ENCODE peak calls at places on chromosomes 12 and 14, in eight cellular contexts. N is SJSA1, Q is cardiac muscle cell, C is A549, S is tibial nerve, K is PC-3, B is neural progenitor cell, V is DND-41. F is an unnamed sample. For H3K4me1, the result is how much of the 10 kb centered on the place peaks cover.

GRCh38 chr14:59282366-59282765 is 93.9 kb downstream of the DAAM1 start:
- DNase-seq in N (no peak), Q (peak), C (no peak), S (no peak), K (peak), B (no peak), V (no peak), F (no peak)

GRCh38 chr12:12079291-12079690 is 8.6 kb downstream of the BCL2L14 start:
- DNase-seq in N (no peak), Q (peak), C (no peak), S (no peak), K (no peak), B (no peak), V (no peak), F (no peak)

GRCh38 chr14:92780444-92780843 is 13.7 kb upstream of the GOLGA5 start:
- DNase-seq in N (no peak), Q (peak), C (no peak), S (no peak), K (peak), B (no peak), V (no peak), F (no peak)

GRCh38 chr12:111429760-111430417 is 24.2 kb downstream of the SH2B3 start:
- DNase-seq in N (no peak), Q (no peak), C (no peak), S (no peak), K (no peak), B (no peak), V (peak), F (no peak)

GRCh38 chr14:51236314-51236713 is 3.7 kb upstream of the TMX1 start:
- DNase-seq in N (no peak), Q (peak), C (no peak), S (no peak), K (peak), B (no peak), V (no peak), F (no peak)

GRCh38 chr12:32115404-32116104 is 8.9 kb downstream of the BICD1 start:
- DNase-seq in N (peak), Q (peak), C (peak), S (peak), K (peak), B (no peak), V (no peak), F (peak)

GRCh38 chr12:7935464-7935772 is 569 bp downstream of the SLC2A3 start:
- DNase-seq in N (no peak), Q (peak), C (no peak), S (no peak), K (no peak), B (peak), V (no peak), F (no peak)

GRCh38 chr12:54398218-54398617 is 13.7 kb upstream of the ZNF385A start:
- DNase-seq in N (no peak), Q (no peak), C (no peak), S (no peak), K (no peak), B (no peak), V (no peak), F (no peak)

GRCh38 chr14:24398943-24399801 is at the start of gene NYNRIN:
- DNase-seq in N (no peak), Q (peak), C (no peak), S (no peak), K (no peak), B (peak), V (peak), F (no peak)

GRCh38 chr12:64840949-64841717 is 16.7 kb downstream of the TBC1D30 start:
- DNase-seq in N (no peak), Q (no peak), C (no peak), S (no peak), K (peak), B (no peak), V (no peak), F (no peak)

GRCh38 chr12:62691309-62691708 is 224.7 kb downstream of the MON2 start:
- DNase-seq in N (no peak), Q (no peak), C (no peak), S (no peak), K (no peak), B (no peak), V (no peak), F (no peak)

GRCh38 chr12:60394680-60395079 is 798.9 kb downstream of the SLC16A7 start:
- DNase-seq in N (no peak), Q (peak), C (no peak), S (no peak), K (peak), B (no peak), V (no peak), F (no peak)

GRCh38 chr12:26340649-26341048 is 145.3 kb downstream of the SSPN start:
- DNase-seq in N (no peak), Q (peak), C (no peak), S (no peak), K (no peak), B (no peak), V (no peak), F (no peak)

GRCh38 chr12:1474059-1474537 is 120.3 kb downstream of the FBXL14 start:
- DNase-seq in N (peak), Q (peak), C (peak), S (no peak), K (peak), B (no peak), V (no peak), F (no peak)

GRCh38 chr14:71647086-71647784 is 285.0 kb upstream of the RGS6 start:
- DNase-seq in N (no peak), Q (no peak), C (no peak), S (no peak), K (peak), B (peak), V (no peak), F (no peak)

GRCh38 chr14:67391266-67391665 is 20.7 kb downstream of the PLEK2 start:
- DNase-seq in N (no peak), Q (no peak), C (no peak), S (no peak), K (no peak), B (no peak), V (peak), F (no peak)

GRCh38 chr14:94636744-94637412 is 24.7 kb downstream of the SERPINA3 start:
- DNase-seq in N (no peak), Q (peak), C (no peak), S (no peak), K (no peak), B (peak), V (no peak), F (no peak)

GRCh38 chr12:49088190-49088931 is 6.2 kb downstream of the DHH start:
- DNase-seq in N (peak), Q (peak), C (peak), S (no peak), K (peak), B (peak), V (peak), F (no peak)

GRCh38 chr12:102960766-102961487 is 3.5 kb downstream of the ASCL1 start:
- DNase-seq in N (no peak), Q (no peak), C (no peak), S (no peak), K (no peak), B (peak), V (no peak), F (no peak)

GRCh38 chr12:2683283-2684025 is 111.3 kb upstream of the FKBP4 start:
- DNase-seq in N (peak), Q (no peak), C (no peak), S (no peak), K (no peak), B (no peak), V (no peak), F (no peak)

GRCh38 chr14:33762462-33762861 is 188.4 kb downstream of the EGLN3 start:
- DNase-seq in N (no peak), Q (peak), C (no peak), S (no peak), K (no peak), B (no peak), V (no peak), F (no peak)

GRCh38 chr12:100954118-100954517 is 159.5 kb downstream of the ANO4 start:
- DNase-seq in N (no peak), Q (no peak), C (no peak), S (no peak), K (no peak), B (no peak), V (no peak), F (no peak)

GRCh38 chr14:101075025-101075800 is 171.7 kb upstream of the RTL1 start:
- DNase-seq in N (peak), Q (no peak), C (no peak), S (peak), K (no peak), B (no peak), V (peak), F (peak)

GRCh38 chr14:67411820-67412421 is at the start of gene PLEK2:
- DNase-seq in N (peak), Q (peak), C (peak), S (no peak), K (peak), B (no peak), V (no peak), F (peak)

GRCh38 chr14:80926706-80927384 is 14.7 kb downstream of the CEP128 start:
- DNase-seq in N (no peak), Q (peak), C (no peak), S (no peak), K (no peak), B (no peak), V (no peak), F (no peak)

GRCh38 chr14:35261774-35262173 is 30.4 kb upstream of the PSMA6 start:
- DNase-seq in N (no peak), Q (peak), C (no peak), S (no peak), K (no peak), B (no peak), V (no peak), F (no peak)

GRCh38 chr12:63909746-63910145 is 65.2 kb downstream of the SRGAP1 start:
- DNase-seq in N (no peak), Q (no peak), C (no peak), S (no peak), K (no peak), B (no peak), V (no peak), F (no peak)

GRCh38 chr12:83434600-83434999 is 747.9 kb downstream of the TMTC2 start:
- DNase-seq in N (no peak), Q (no peak), C (no peak), S (no peak), K (peak), B (no peak), V (no peak), F (no peak)

GRCh38 chr12:51383281-51383905 is 7.8 kb downstream of the GALNT6 start:
- DNase-seq in N (no peak), Q (no peak), C (no peak), S (no peak), K (peak), B (no peak), V (peak), F (no peak)

GRCh38 chr12:79689477-79690155 is 1.1 kb downstream of the PAWR start:
- DNase-seq in N (peak), Q (peak), C (peak), S (no peak), K (peak), B (peak), V (no peak), F (no peak)

GRCh38 chr12:442235-442884 is 17.4 kb upstream of the B4GALNT3 start:
- DNase-seq in N (no peak), Q (peak), C (peak), S (peak), K (peak), B (peak), V (peak), F (no peak)

GRCh38 chr12:54058189-54058917 is 4.7 kb downstream of the HOXC4 start:
- DNase-seq in N (no peak), Q (no peak), C (no peak), S (no peak), K (no peak), B (no peak), V (no peak), F (no peak)

GRCh38 chr12:26713885-26714383 is 119.1 kb downstream of the ITPR2 start:
- DNase-seq in N (no peak), Q (no peak), C (no peak), S (no peak), K (no peak), B (no peak), V (no peak), F (no peak)

GRCh38 chr12:27333311-27334009 is 824 bp downstream of the BMAL2 start:
- DNase-seq in N (peak), Q (no peak), C (no peak), S (no peak), K (peak), B (peak), V (peak), F (no peak)

GRCh38 chr14:69844171-69844570 is 35.0 kb upstream of the SMOC1 start:
- DNase-seq in N (no peak), Q (no peak), C (no peak), S (no peak), K (no peak), B (no peak), V (no peak), F (no peak)
- H3K4me1 ChIP-seq in N (under half), Q (under half), C (under half), S (under half), K (under half), B (half or more), V (under half), F (under half)

DNA sequence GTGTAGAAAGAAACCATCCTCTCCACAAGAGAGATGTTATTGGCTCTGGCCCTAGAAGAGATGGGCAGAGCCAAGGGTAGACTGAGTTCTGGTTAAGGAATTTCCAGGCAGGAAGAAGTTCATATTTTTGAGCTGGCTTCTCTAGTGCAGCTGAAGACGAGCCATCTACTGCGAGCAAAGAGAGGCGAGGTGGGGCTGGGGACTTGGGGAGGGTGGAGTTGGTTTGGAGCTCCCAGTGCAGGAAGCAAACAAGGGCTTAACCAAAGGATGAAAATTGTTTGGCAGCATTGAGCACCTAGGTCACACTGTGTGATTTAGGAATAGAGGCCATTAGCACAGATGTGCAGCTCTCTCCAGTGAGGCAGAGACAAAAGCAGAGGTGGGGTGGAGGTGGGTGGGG is 239.5 kb downstream of the ZFP36L1 start:
- DNase-seq in N (no peak), Q (no peak), C (no peak), S (no peak), K (no peak), B (no peak), V (no peak), F (no peak)
- H3K4me1 ChIP-seq in N (under half), Q (under half), C (half or more), S (under half), K (under half), B (under half), V (under half), F (under half)

DNA sequence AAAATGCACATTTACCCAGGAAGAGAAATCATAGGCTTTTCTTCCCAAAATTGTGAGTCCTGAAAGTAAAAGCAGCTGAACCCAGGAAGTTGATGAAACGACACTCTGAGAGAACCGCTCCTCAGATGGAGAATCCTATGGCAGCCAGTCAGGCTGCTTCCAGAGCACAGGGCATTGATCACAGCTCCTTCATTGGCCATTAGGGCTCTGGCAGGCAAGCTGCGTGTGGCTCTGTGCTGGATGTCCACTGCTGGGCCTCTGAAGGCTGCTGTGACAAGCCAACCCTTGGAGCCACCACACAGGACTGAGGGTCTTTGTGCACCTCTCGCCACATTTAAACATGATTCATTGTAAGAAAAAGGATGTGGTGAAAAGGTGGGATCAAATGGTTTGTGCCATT is 89.4 kb downstream of the EXOC5 start:
- DNase-seq in N (no peak), Q (no peak), C (no peak), S (no peak), K (no peak), B (peak), V (no peak), F (no peak)
- H3K4me1 ChIP-seq in N (under half), Q (under half), C (under half), S (under half), K (under half), B (under half), V (under half), F (under half)

GRCh38 chr14:104968541-104969401 is 9.4 kb downstream of the AHNAK2 start:
- DNase-seq in N (no peak), Q (peak), C (peak), S (no peak), K (peak), B (peak), V (no peak), F (peak)

GRCh38 chr14:104966261-104967143 is 11.7 kb downstream of the AHNAK2 start:
- DNase-seq in N (no peak), Q (no peak), C (no peak), S (no peak), K (no peak), B (no peak), V (no peak), F (no peak)

GRCh38 chr14:104967414-104968152 is 10.6 kb downstream of the AHNAK2 start:
- DNase-seq in N (no peak), Q (peak), C (no peak), S (no peak), K (peak), B (peak), V (no peak), F (no peak)

GRCh38 chr14:104967144-104967413 is 11.1 kb downstream of the AHNAK2 start:
- DNase-seq in N (no peak), Q (no peak), C (no peak), S (no peak), K (no peak), B (no peak), V (no peak), F (no peak)

DNA sequence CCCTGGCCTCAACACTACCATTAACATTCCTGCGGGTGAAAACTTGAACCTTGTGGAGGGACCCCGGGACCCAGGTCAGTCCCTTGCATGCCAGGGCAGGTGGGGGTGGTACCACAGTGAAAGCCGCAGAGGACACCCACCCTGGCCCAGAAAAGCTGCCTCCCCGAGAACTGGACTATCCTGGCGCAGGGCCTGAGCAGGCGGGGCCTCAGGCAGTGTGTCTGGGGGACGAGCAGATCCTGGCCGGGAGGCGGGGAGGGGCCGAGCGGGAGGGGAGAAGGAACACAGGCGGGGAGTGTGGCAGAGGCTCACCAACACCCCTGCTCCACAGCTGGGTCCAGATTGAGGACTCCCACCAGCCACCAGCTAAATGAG is 10.0 kb downstream of the AHNAK2 start:
- DNase-seq in N (no peak), Q (peak), C (peak), S (peak), K (peak), B (peak), V (no peak), F (peak)
- H3K4me1 ChIP-seq in N (under half), Q (under half), C (half or more), S (under half), K (half or more), B (under half), V (under half), F (under half)

DNA sequence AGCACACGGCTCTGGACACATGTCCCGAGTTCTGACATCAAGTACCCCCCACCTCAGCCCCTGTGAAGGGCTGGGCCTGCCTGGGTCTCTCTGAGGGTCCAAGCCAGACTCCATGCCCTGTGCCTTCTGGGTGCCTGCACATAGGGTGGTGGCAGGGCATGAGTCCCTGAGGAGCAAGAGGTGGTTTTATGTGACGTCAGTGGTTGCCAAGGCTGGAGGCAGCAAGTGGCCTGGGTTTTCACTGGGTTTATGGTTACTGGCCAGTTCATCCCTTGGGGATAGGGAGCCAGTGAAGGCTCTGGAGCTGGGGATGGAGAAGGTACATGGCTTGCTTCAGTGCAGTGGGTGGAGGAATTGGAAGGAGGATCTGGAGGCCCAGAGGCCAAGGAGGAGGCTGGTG is 51.1 kb upstream of the EML1 start:
- DNase-seq in N (no peak), Q (no peak), C (no peak), S (no peak), K (no peak), B (no peak), V (no peak), F (no peak)
- H3K4me1 ChIP-seq in N (half or more), Q (under half), C (under half), S (under half), K (under half), B (under half), V (under half), F (under half)